ENCODE peak calls at places on chromosomes 3 and 15, in seven cellular contexts. O is SJSA1; K is ovary; E is CD8-positive, alpha-beta memory T cell; J is psoas muscle; Z is mammary epithelial cell; B is colonic mucosa. T is an unnamed sample. For H3K4me1, the result is how much of the 10 kb centered on the place peaks cover.

GRCh38 chr3:11245827-11246662 is 26.2 kb upstream of the ATG7 start:
- DNase-seq in B (no peak), K (no peak), E (no peak), Z (peak), O (peak), J (no peak), T (no peak)

GRCh38 chr15:74845581-74845980 is 2.6 kb upstream of the ULK3 start:
- DNase-seq in K (no peak), J (no peak), B (no peak), E (peak), O (no peak), Z (no peak), T (no peak)

GRCh38 chr3:63390831-63391230 is 112.7 kb downstream of the SYNPR start:
- DNase-seq in E (no peak), Z (peak), J (no peak), O (no peak), K (no peak), B (no peak), T (no peak)

GRCh38 chr3:61820306-61820992 is 259.1 kb downstream of the PTPRG start:
- DNase-seq in J (no peak), K (no peak), B (no peak), O (no peak), Z (no peak), E (no peak), T (no peak)

GRCh38 chr3:120567370-120568197 is 28.6 kb upstream of the NDUFB4 start:
- DNase-seq in E (no peak), O (peak), J (no peak), B (no peak), Z (peak), K (peak), T (no peak)

GRCh38 chr3:29022976-29023375 is 257.9 kb upstream of the RBMS3 start:
- DNase-seq in Z (no peak), J (no peak), O (no peak), E (no peak), K (no peak), B (no peak), T (no peak)

GRCh38 chr3:69239063-69239462 is 116.7 kb upstream of the LMOD3 start:
- DNase-seq in K (no peak), B (no peak), O (no peak), Z (no peak), E (no peak), J (no peak), T (no peak)

GRCh38 chr3:58585005-58585786 is 8.0 kb upstream of the FAM107A start:
- DNase-seq in K (peak), Z (peak), B (peak), E (no peak), J (peak), O (peak), T (peak)

GRCh38 chr3:32460031-32460749 is 42.5 kb downstream of the CMTM6 start:
- DNase-seq in E (peak), K (no peak), B (no peak), Z (no peak), J (no peak), O (peak), T (peak)

GRCh38 chr3:25665646-25666136 is 984 bp upstream of the TOP2B start:
- DNase-seq in J (no peak), K (no peak), O (no peak), E (no peak), B (no peak), Z (no peak), T (no peak)

GRCh38 chr3:179189764-179190163 is 41.6 kb downstream of the PIK3CA start:
- DNase-seq in K (no peak), J (no peak), B (no peak), O (no peak), E (no peak), Z (no peak), T (no peak)

GRCh38 chr3:65836047-65836446 is 202.7 kb downstream of the MAGI1 start:
- DNase-seq in B (no peak), K (no peak), O (no peak), Z (peak), E (no peak), J (no peak), T (no peak)

GRCh38 chr3:149967067-149967685 is 3.5 kb downstream of the PFN2 start:
- DNase-seq in K (no peak), O (peak), J (no peak), B (no peak), Z (peak), E (peak), T (no peak)

GRCh38 chr3:25493786-25494185 is 65.7 kb downstream of the RARB start:
- DNase-seq in K (no peak), J (no peak), B (no peak), Z (peak), O (peak), E (no peak), T (no peak)

GRCh38 chr15:92611995-92612745 is 43.4 kb downstream of the FAM174B start:
- DNase-seq in B (no peak), K (no peak), J (no peak), E (no peak), Z (no peak), O (no peak), T (peak)

GRCh38 chr3:128167646-128167972 is 14.3 kb downstream of the EEFSEC start:
- DNase-seq in J (no peak), K (no peak), B (no peak), Z (no peak), O (no peak), E (no peak), T (no peak)

GRCh38 chr3:175222356-175222755 is 363.2 kb downstream of the NAALADL2 start:
- DNase-seq in J (no peak), O (no peak), K (no peak), B (no peak), Z (no peak), E (no peak), T (no peak)

GRCh38 chr3:128726691-128727031 is 678 bp downstream of the RAB7A start:
- DNase-seq in K (peak), Z (peak), B (peak), E (peak), O (peak), J (peak), T (peak)

GRCh38 chr3:127431066-127431465 is 143.2 kb upstream of the PRR20G start:
- DNase-seq in E (no peak), K (no peak), Z (no peak), J (no peak), B (no peak), O (no peak), T (no peak)

GRCh38 chr3:160806094-160806493 is 50.1 kb downstream of the PPM1L start:
- DNase-seq in K (no peak), O (no peak), J (no peak), Z (no peak), E (no peak), B (no peak), T (no peak)

GRCh38 chr15:72034351-72034750 is 83.6 kb downstream of the MYO9A start:
- DNase-seq in K (no peak), J (no peak), Z (no peak), E (no peak), O (no peak), B (no peak), T (no peak)

GRCh38 chr3:181279239-181279565 is 289.7 kb upstream of the DNAJC19 start:
- DNase-seq in Z (no peak), B (no peak), J (no peak), K (no peak), O (no peak), E (no peak), T (no peak)

GRCh38 chr3:158794936-158795518 is 6.8 kb upstream of the MFSD1 start:
- DNase-seq in O (no peak), B (no peak), Z (peak), E (no peak), J (no peak), K (no peak), T (no peak)

GRCh38 chr3:11583638-11584046 is 60.1 kb downstream of the VGLL4 start:
- DNase-seq in O (no peak), Z (peak), J (no peak), B (no peak), K (no peak), E (no peak), T (no peak)

GRCh38 chr3:126939347-126939735 is 43.6 kb upstream of the PLXNA1 start:
- DNase-seq in O (no peak), E (no peak), Z (no peak), J (no peak), K (no peak), B (no peak), T (no peak)

GRCh38 chr3:158801200-158801599 is 654 bp upstream of the MFSD1 start:
- DNase-seq in J (no peak), E (no peak), O (no peak), Z (peak), B (peak), K (no peak), T (no peak)

GRCh38 chr3:85586018-85586417 is 627.2 kb downstream of the CADM2 start:
- DNase-seq in J (no peak), E (no peak), B (no peak), O (no peak), Z (no peak), K (no peak), T (no peak)

GRCh38 chr15:57861805-57862586 is 155.5 kb downstream of the POLR2M start:
- DNase-seq in B (no peak), K (no peak), E (no peak), J (no peak), Z (peak), O (no peak), T (peak)

GRCh38 chr3:10354373-10355015 is 33.6 kb upstream of the SEC13 start:
- DNase-seq in J (no peak), K (no peak), O (no peak), E (no peak), B (no peak), Z (no peak), T (no peak)

GRCh38 chr15:92653836-92654524 is 1.6 kb downstream of the FAM174B start:
- DNase-seq in K (peak), J (no peak), Z (no peak), B (peak), O (no peak), E (no peak), T (peak)

GRCh38 chr15:79943820-79944219 is 27.2 kb downstream of the BCL2A1 start:
- DNase-seq in E (no peak), K (no peak), B (no peak), J (no peak), O (peak), Z (peak), T (no peak)

GRCh38 chr3:15476378-15476777 is 45.1 kb downstream of the COLQ start:
- DNase-seq in Z (no peak), B (no peak), J (no peak), E (no peak), O (no peak), K (no peak), T (no peak)

GRCh38 chr3:173109143-173109542 is 31.9 kb downstream of the SPATA16 start:
- DNase-seq in E (no peak), Z (no peak), O (no peak), K (no peak), J (no peak), B (no peak), T (no peak)

GRCh38 chr3:112314618-112315017 is 18.3 kb upstream of the CD200 start:
- DNase-seq in O (no peak), J (no peak), K (no peak), B (no peak), Z (no peak), E (no peak), T (no peak)

GRCh38 chr15:61907753-61908086 is 152.5 kb downstream of the VPS13C start:
- DNase-seq in B (no peak), E (no peak), K (no peak), O (no peak), J (no peak), Z (no peak), T (no peak)

GRCh38 chr3:38054166-38054991 is 15.4 kb downstream of the DLEC1 start:
- DNase-seq in E (no peak), B (no peak), J (no peak), K (no peak), O (no peak), Z (no peak), T (no peak)

DNA sequence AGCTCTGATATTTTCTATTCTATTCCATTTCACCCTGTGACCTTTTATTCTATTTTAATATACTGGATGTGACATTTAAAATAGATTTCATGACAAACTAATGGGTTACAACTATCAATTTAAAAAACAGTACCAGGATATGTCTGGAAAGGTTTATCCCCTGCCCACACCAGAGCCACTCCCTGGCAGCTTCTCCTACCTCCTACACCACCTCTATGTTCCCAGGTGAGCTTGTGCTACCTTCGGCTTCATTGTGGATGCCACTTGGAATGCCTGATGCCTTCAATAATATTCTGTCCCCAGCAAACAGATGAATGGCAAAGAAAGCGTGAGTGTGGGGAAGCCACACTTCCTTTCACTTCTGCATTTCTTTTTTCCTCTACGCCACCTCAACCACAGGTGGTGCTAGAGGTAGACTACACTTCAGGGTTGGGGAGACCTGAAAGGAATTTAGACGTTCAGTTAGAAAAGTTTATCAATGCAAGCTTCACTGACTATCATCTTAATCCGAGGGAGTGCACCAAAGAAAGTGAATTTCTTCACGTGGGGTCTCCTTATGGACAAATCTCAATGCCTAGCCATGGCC is 213.0 kb downstream of the SSR3 start:
- DNase-seq in B (no peak), J (no peak), O (no peak), E (no peak), K (no peak), Z (no peak), T (peak)
- H3K4me1 ChIP-seq in B (under half), J (under half), O (under half), E (under half), K (under half), Z (under half), T (under half)

GRCh38 chr15:36230741-36231140 is 348.7 kb upstream of the CDIN1 start:
- DNase-seq in O (no peak), J (no peak), K (no peak), B (no peak), E (no peak), Z (no peak), T (no peak)
- H3K4me1 ChIP-seq in O (under half), J (under half), K (under half), B (under half), E (under half), Z (under half), T (under half)

GRCh38 chr3:52791396-52791795 is 3.2 kb upstream of the ITIH3 start:
- DNase-seq in Z (no peak), K (no peak), O (no peak), B (no peak), J (no peak), E (no peak), T (no peak)
- H3K4me1 ChIP-seq in Z (under half), K (under half), O (under half), B (under half), J (under half), E (under half), T (under half)

GRCh38 chr15:100124936-100125626 is 216.7 kb downstream of the ADAMTS17 start:
- DNase-seq in J (no peak), E (no peak), O (no peak), Z (no peak), K (peak), B (no peak), T (no peak)

GRCh38 chr15:100121285-100121684 is 220.5 kb downstream of the ADAMTS17 start:
- DNase-seq in K (no peak), O (no peak), B (no peak), J (no peak), Z (no peak), E (no peak), T (no peak)

GRCh38 chr15:100124361-100124760 is 217.4 kb downstream of the ADAMTS17 start:
- DNase-seq in J (no peak), B (no peak), K (no peak), E (no peak), O (no peak), Z (no peak), T (peak)

GRCh38 chr15:100125627-100126231 is 216.0 kb downstream of the ADAMTS17 start:
- DNase-seq in E (no peak), K (peak), Z (no peak), J (peak), B (no peak), O (no peak), T (no peak)

DNA sequence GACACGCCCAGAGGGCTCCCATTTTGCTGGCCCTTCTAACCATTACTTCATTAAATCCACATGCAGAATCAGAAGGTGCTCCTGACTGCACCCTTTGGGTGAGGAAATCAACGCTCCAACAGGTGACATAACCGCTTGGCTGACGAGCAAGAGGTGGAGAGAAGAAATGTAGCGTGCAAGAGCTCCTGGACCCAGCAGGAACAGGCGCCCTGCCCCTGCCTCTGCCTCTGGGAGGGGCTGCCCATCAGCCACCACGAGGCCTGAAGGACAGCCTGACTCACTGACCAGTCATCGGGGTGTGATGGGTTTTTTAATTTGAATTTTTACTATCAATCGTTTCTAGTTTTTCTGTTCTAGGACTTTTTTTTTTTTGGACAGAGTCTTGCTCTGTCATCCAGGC is 218.2 kb downstream of the ADAMTS17 start:
- DNase-seq in O (no peak), K (no peak), B (no peak), Z (no peak), J (peak), E (no peak), T (peak)
- H3K4me1 ChIP-seq in O (under half), K (under half), B (under half), Z (under half), J (under half), E (under half), T (under half)

T was measured in Peyer's patch.